ENCODE peak calls at places on chromosomes 5 and 9, in six cellular contexts. One of them, this sample, is unnamed.

GRCh38 chr9:129868571-129869486 is 33.6 kb downstream of the USP20 start:
- DNase-seq in ovary: no peak
- DNase-seq in GM06990: peak; percentile 68
- DNase-seq in cardiac fibroblast: no peak
- DNase-seq in keratinocyte: no peak
- DNase-seq in mammary epithelial cell: no peak
- DNase-seq in this sample: no peak

GRCh38 chr5:136518814-136519213 is 153.5 kb upstream of the TRPC7 start:
- DNase-seq in ovary: no peak
- DNase-seq in GM06990: no peak
- DNase-seq in cardiac fibroblast: no peak
- DNase-seq in keratinocyte: no peak
- DNase-seq in mammary epithelial cell: peak; percentile 2
- DNase-seq in this sample: no peak

GRCh38 chr5:142097681-142098080 is 10.9 kb upstream of the NDFIP1 start:
- DNase-seq in ovary: no peak
- DNase-seq in GM06990: no peak
- DNase-seq in cardiac fibroblast: no peak
- DNase-seq in keratinocyte: peak; percentile 69
- DNase-seq in mammary epithelial cell: peak; percentile 75
- DNase-seq in this sample: no peak

GRCh38 chr5:177494356-177495195 is 2.8 kb downstream of the PDLIM7 start:
- DNase-seq in ovary: peak; percentile 81
- DNase-seq in GM06990: no peak
- DNase-seq in cardiac fibroblast: peak; percentile 91
- DNase-seq in keratinocyte: peak; percentile 36
- DNase-seq in mammary epithelial cell: peak; percentile 89
- DNase-seq in this sample: peak; percentile 53

GRCh38 chr5:684771-685216 is 8.4 kb downstream of the TPPP start:
- DNase-seq in ovary: peak; percentile 9
- DNase-seq in GM06990: no peak
- DNase-seq in cardiac fibroblast: no peak
- DNase-seq in keratinocyte: no peak
- DNase-seq in mammary epithelial cell: no peak
- DNase-seq in this sample: peak; percentile 2

GRCh38 chr9:13412323-13412722 is 132.8 kb upstream of the MPDZ start:
- DNase-seq in ovary: no peak
- DNase-seq in GM06990: no peak
- DNase-seq in cardiac fibroblast: peak; percentile 69
- DNase-seq in keratinocyte: no peak
- DNase-seq in mammary epithelial cell: no peak
- DNase-seq in this sample: no peak

GRCh38 chr5:99037668-99038067 is 108.9 kb upstream of the CHD1 start:
- DNase-seq in ovary: no peak
- DNase-seq in GM06990: no peak
- DNase-seq in cardiac fibroblast: no peak
- DNase-seq in keratinocyte: no peak
- DNase-seq in mammary epithelial cell: no peak
- DNase-seq in this sample: no peak

GRCh38 chr5:39453606-39454005 is 28.8 kb upstream of the DAB2 start:
- DNase-seq in ovary: no peak
- DNase-seq in GM06990: no peak
- DNase-seq in cardiac fibroblast: no peak
- DNase-seq in keratinocyte: no peak
- DNase-seq in mammary epithelial cell: no peak
- DNase-seq in this sample: no peak

GRCh38 chr5:108093186-108093585 is 288.7 kb downstream of the FBXL17 start:
- DNase-seq in ovary: no peak
- DNase-seq in GM06990: no peak
- DNase-seq in cardiac fibroblast: peak; percentile 34
- DNase-seq in keratinocyte: no peak
- DNase-seq in mammary epithelial cell: no peak
- DNase-seq in this sample: no peak

GRCh38 chr5:11540112-11540511 is 364.1 kb downstream of the CTNND2 start:
- DNase-seq in ovary: no peak
- DNase-seq in GM06990: no peak
- DNase-seq in cardiac fibroblast: no peak
- DNase-seq in keratinocyte: no peak
- DNase-seq in mammary epithelial cell: no peak
- DNase-seq in this sample: no peak

GRCh38 chr9:104238668-104239067 is 144.6 kb downstream of the SMC2 start:
- DNase-seq in ovary: no peak
- DNase-seq in GM06990: no peak
- DNase-seq in cardiac fibroblast: no peak
- DNase-seq in keratinocyte: no peak
- DNase-seq in mammary epithelial cell: no peak
- DNase-seq in this sample: no peak

GRCh38 chr9:3138236-3139229 is 294.6 kb upstream of the PUM3 start:
- DNase-seq in ovary: no peak
- DNase-seq in GM06990: no peak
- DNase-seq in cardiac fibroblast: no peak
- DNase-seq in keratinocyte: no peak
- DNase-seq in mammary epithelial cell: no peak
- DNase-seq in this sample: no peak

GRCh38 chr9:36867672-36868471 is 166.2 kb downstream of the PAX5 start:
- DNase-seq in ovary: no peak
- DNase-seq in GM06990: no peak
- DNase-seq in cardiac fibroblast: no peak
- DNase-seq in keratinocyte: no peak
- DNase-seq in mammary epithelial cell: no peak
- DNase-seq in this sample: no peak

GRCh38 chr5:98227489-98227888 is 546.0 kb upstream of the RGMB start:
- DNase-seq in ovary: no peak
- DNase-seq in GM06990: no peak
- DNase-seq in cardiac fibroblast: no peak
- DNase-seq in keratinocyte: no peak
- DNase-seq in mammary epithelial cell: no peak
- DNase-seq in this sample: no peak

GRCh38 chr9:123111977-123112869 is 78.8 kb downstream of the GPR21 start:
- DNase-seq in ovary: no peak
- DNase-seq in GM06990: no peak
- DNase-seq in cardiac fibroblast: peak; percentile 18
- DNase-seq in keratinocyte: no peak
- DNase-seq in mammary epithelial cell: no peak
- DNase-seq in this sample: no peak

GRCh38 chr9:127973169-127974001 is 7.4 kb downstream of the EEIG1 start:
- DNase-seq in ovary: peak; percentile 33
- DNase-seq in GM06990: no peak
- DNase-seq in cardiac fibroblast: no peak
- DNase-seq in keratinocyte: no peak
- DNase-seq in mammary epithelial cell: no peak
- DNase-seq in this sample: no peak

GRCh38 chr5:155278524-155278923 is 265.0 kb downstream of the KIF4B start:
- DNase-seq in ovary: no peak
- DNase-seq in GM06990: no peak
- DNase-seq in cardiac fibroblast: no peak
- DNase-seq in keratinocyte: no peak
- DNase-seq in mammary epithelial cell: no peak
- DNase-seq in this sample: no peak

GRCh38 chr9:11702529-11702928 is 990.7 kb upstream of the TYRP1 start:
- DNase-seq in ovary: no peak
- DNase-seq in GM06990: no peak
- DNase-seq in cardiac fibroblast: no peak
- DNase-seq in keratinocyte: no peak
- DNase-seq in mammary epithelial cell: no peak
- DNase-seq in this sample: no peak

GRCh38 chr9:137336735-137337134 is 34.7 kb upstream of the NRARP start:
- DNase-seq in ovary: no peak
- DNase-seq in GM06990: no peak
- DNase-seq in cardiac fibroblast: no peak
- DNase-seq in keratinocyte: no peak
- DNase-seq in mammary epithelial cell: no peak
- DNase-seq in this sample: no peak

GRCh38 chr9:95098391-95098921 is 219.1 kb downstream of the FANCC start:
- DNase-seq in ovary: no peak
- DNase-seq in GM06990: no peak
- DNase-seq in cardiac fibroblast: no peak
- DNase-seq in keratinocyte: no peak
- DNase-seq in mammary epithelial cell: no peak
- DNase-seq in this sample: no peak

GRCh38 chr5:99005506-99005905 is 76.7 kb upstream of the CHD1 start:
- DNase-seq in ovary: no peak
- DNase-seq in GM06990: no peak
- DNase-seq in cardiac fibroblast: no peak
- DNase-seq in keratinocyte: no peak
- DNase-seq in mammary epithelial cell: no peak
- DNase-seq in this sample: no peak

GRCh38 chr5:112023766-112024165 is 266.8 kb upstream of the NREP start:
- DNase-seq in ovary: no peak
- DNase-seq in GM06990: no peak
- DNase-seq in cardiac fibroblast: no peak
- DNase-seq in keratinocyte: no peak
- DNase-seq in mammary epithelial cell: no peak
- DNase-seq in this sample: no peak

GRCh38 chr5:83388608-83389007 is 82.9 kb upstream of the VCAN start:
- DNase-seq in ovary: no peak
- DNase-seq in GM06990: no peak
- DNase-seq in cardiac fibroblast: no peak
- DNase-seq in keratinocyte: no peak
- DNase-seq in mammary epithelial cell: no peak
- DNase-seq in this sample: no peak

GRCh38 chr5:83387041-83387440 is 84.5 kb upstream of the VCAN start:
- DNase-seq in ovary: no peak
- DNase-seq in GM06990: no peak
- DNase-seq in cardiac fibroblast: no peak
- DNase-seq in keratinocyte: no peak
- DNase-seq in mammary epithelial cell: no peak
- DNase-seq in this sample: no peak

GRCh38 chr5:83385812-83386211 is 85.7 kb upstream of the VCAN start:
- DNase-seq in ovary: no peak
- DNase-seq in GM06990: no peak
- DNase-seq in cardiac fibroblast: no peak
- DNase-seq in keratinocyte: no peak
- DNase-seq in mammary epithelial cell: no peak
- DNase-seq in this sample: no peak
- TF ChIP-seq CTCF in ovary: no peak
- TF ChIP-seq CTCF in GM06990: no peak
- TF ChIP-seq CTCF in cardiac fibroblast: peak; percentile 6
- TF ChIP-seq CTCF in keratinocyte: no peak
- TF ChIP-seq CTCF in mammary epithelial cell: peak; percentile 23
- TF ChIP-seq CTCF in this sample: no peak

GRCh38 chr5:171434874-171435273 is 15.4 kb downstream of the FGF18 start:
- DNase-seq in ovary: no peak
- DNase-seq in GM06990: no peak
- DNase-seq in cardiac fibroblast: no peak
- DNase-seq in keratinocyte: no peak
- DNase-seq in mammary epithelial cell: no peak
- DNase-seq in this sample: no peak

GRCh38 chr5:171432581-171433351 is 13.3 kb downstream of the FGF18 start:
- DNase-seq in ovary: no peak
- DNase-seq in GM06990: no peak
- DNase-seq in cardiac fibroblast: no peak
- DNase-seq in keratinocyte: no peak
- DNase-seq in mammary epithelial cell: no peak
- DNase-seq in this sample: no peak

GRCh38 chr5:171435908-171436307 is 16.5 kb downstream of the FGF18 start:
- DNase-seq in ovary: no peak
- DNase-seq in GM06990: no peak
- DNase-seq in cardiac fibroblast: no peak
- DNase-seq in keratinocyte: no peak
- DNase-seq in mammary epithelial cell: no peak
- DNase-seq in this sample: no peak

GRCh38 chr5:171433352-171433698 is 13.9 kb downstream of the FGF18 start:
- DNase-seq in ovary: no peak
- DNase-seq in GM06990: no peak
- DNase-seq in cardiac fibroblast: no peak
- DNase-seq in keratinocyte: no peak
- DNase-seq in mammary epithelial cell: no peak
- DNase-seq in this sample: no peak

GRCh38 chr5:171433952-171434676 is 14.7 kb downstream of the FGF18 start:
- DNase-seq in ovary: no peak
- DNase-seq in GM06990: no peak
- DNase-seq in cardiac fibroblast: no peak
- DNase-seq in keratinocyte: no peak
- DNase-seq in mammary epithelial cell: no peak
- DNase-seq in this sample: no peak
- TF ChIP-seq CTCF in ovary: no peak
- TF ChIP-seq CTCF in GM06990: no peak
- TF ChIP-seq CTCF in cardiac fibroblast: no peak
- TF ChIP-seq CTCF in keratinocyte: no peak
- TF ChIP-seq CTCF in mammary epithelial cell: no peak
- TF ChIP-seq CTCF in this sample: no peak

GRCh38 chr9:77944556-77945261 is 86.9 kb downstream of the GNAQ start:
- DNase-seq in ovary: no peak
- DNase-seq in GM06990: no peak
- DNase-seq in cardiac fibroblast: peak; percentile 30
- DNase-seq in keratinocyte: no peak
- DNase-seq in mammary epithelial cell: no peak
- DNase-seq in this sample: no peak
- TF ChIP-seq CTCF in ovary: no peak
- TF ChIP-seq CTCF in GM06990: no peak
- TF ChIP-seq CTCF in cardiac fibroblast: no peak
- TF ChIP-seq CTCF in keratinocyte: no peak
- TF ChIP-seq CTCF in mammary epithelial cell: no peak
- TF ChIP-seq CTCF in this sample: no peak

DNA sequence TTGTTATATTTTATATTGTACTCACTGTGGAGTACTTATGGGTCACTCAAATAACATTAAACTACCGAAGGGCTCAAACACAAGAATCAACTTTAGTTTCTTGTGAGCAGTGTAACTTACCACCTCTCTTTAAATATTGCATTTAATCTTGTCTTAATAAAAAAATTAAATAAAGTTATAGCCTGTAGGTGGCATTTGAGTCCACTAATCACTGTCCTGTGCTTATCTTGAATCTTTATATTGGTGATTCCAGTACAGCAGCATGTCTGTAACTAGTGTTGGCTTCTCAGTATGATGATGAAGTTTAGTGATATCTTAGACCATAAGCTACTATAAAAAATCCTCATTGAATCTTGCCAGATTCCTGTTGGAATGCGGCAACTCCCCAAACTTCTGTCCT is 313.8 kb downstream of the FAM170A start:
- DNase-seq in ovary: no peak
- DNase-seq in GM06990: no peak
- DNase-seq in cardiac fibroblast: peak; percentile 46
- DNase-seq in keratinocyte: no peak
- DNase-seq in mammary epithelial cell: no peak
- DNase-seq in this sample: no peak
- TF ChIP-seq CTCF in ovary: no peak
- TF ChIP-seq CTCF in GM06990: no peak
- TF ChIP-seq CTCF in cardiac fibroblast: no peak
- TF ChIP-seq CTCF in keratinocyte: no peak
- TF ChIP-seq CTCF in mammary epithelial cell: no peak
- TF ChIP-seq CTCF in this sample: no peak

This sample was measured in omental fat pad.